ENCODE peak calls at places on chromosomes 13 and 19, in four cellular contexts. One of them, this sample, is unnamed.

GRCh38 chr13:26855071-26855470 is 94.5 kb upstream of the GPR12 start:
- DNase-seq in amniotic stem cell: no peak
- DNase-seq in M059J: no peak
- DNase-seq in activated gamma-delta T cell treated with anti-CD3 and anti-CD28 coated beads, Interleukin-2, amount 50 U/mL, for 16 hours: no peak
- DNase-seq in this sample: no peak

GRCh38 chr19:47351545-47351944 is 2.4 kb downstream of the DHX34 start:
- DNase-seq in activated gamma-delta T cell treated with anti-CD3 and anti-CD28 coated beads, Interleukin-2, amount 50 U/mL, for 16 hours: no peak
- DNase-seq in amniotic stem cell: no peak
- DNase-seq in M059J: peak; percentile 43
- DNase-seq in this sample: peak; percentile 41

GRCh38 chr19:50214699-50215543 is 11.5 kb downstream of the MYH14 start:
- DNase-seq in M059J: no peak
- DNase-seq in activated gamma-delta T cell treated with anti-CD3 and anti-CD28 coated beads, Interleukin-2, amount 50 U/mL, for 16 hours: no peak
- DNase-seq in amniotic stem cell: no peak
- DNase-seq in this sample: no peak

GRCh38 chr13:42377640-42378382 is 105.9 kb downstream of the AKAP11 start:
- DNase-seq in M059J: no peak
- DNase-seq in activated gamma-delta T cell treated with anti-CD3 and anti-CD28 coated beads, Interleukin-2, amount 50 U/mL, for 16 hours: no peak
- DNase-seq in amniotic stem cell: no peak
- DNase-seq in this sample: peak; percentile 39

GRCh38 chr13:113943821-113944565 is 29.9 kb downstream of the C13orf46 start:
- DNase-seq in activated gamma-delta T cell treated with anti-CD3 and anti-CD28 coated beads, Interleukin-2, amount 50 U/mL, for 16 hours: no peak
- DNase-seq in amniotic stem cell: no peak
- DNase-seq in M059J: no peak
- DNase-seq in this sample: no peak

GRCh38 chr19:4889034-4889825 is 13.5 kb downstream of the ARRDC5 start:
- DNase-seq in activated gamma-delta T cell treated with anti-CD3 and anti-CD28 coated beads, Interleukin-2, amount 50 U/mL, for 16 hours: no peak
- DNase-seq in amniotic stem cell: peak; percentile 58
- DNase-seq in M059J: peak; percentile 96
- DNase-seq in this sample: peak; percentile 45

GRCh38 chr13:24277721-24278120 is 31.7 kb upstream of the C1QTNF9 start:
- DNase-seq in amniotic stem cell: no peak
- DNase-seq in activated gamma-delta T cell treated with anti-CD3 and anti-CD28 coated beads, Interleukin-2, amount 50 U/mL, for 16 hours: no peak
- DNase-seq in M059J: no peak
- DNase-seq in this sample: no peak

GRCh38 chr13:31468114-31468902 is 268.5 kb downstream of the B3GLCT start:
- DNase-seq in activated gamma-delta T cell treated with anti-CD3 and anti-CD28 coated beads, Interleukin-2, amount 50 U/mL, for 16 hours: no peak
- DNase-seq in amniotic stem cell: no peak
- DNase-seq in M059J: no peak
- DNase-seq in this sample: no peak

GRCh38 chr19:57280913-57281425 is 684 bp downstream of the ZNF460 start:
- DNase-seq in amniotic stem cell: no peak
- DNase-seq in M059J: peak; percentile 34
- DNase-seq in activated gamma-delta T cell treated with anti-CD3 and anti-CD28 coated beads, Interleukin-2, amount 50 U/mL, for 16 hours: no peak
- DNase-seq in this sample: no peak

GRCh38 chr13:102903659-102904407 is 58.0 kb downstream of the ERCC5 start:
- DNase-seq in amniotic stem cell: no peak
- DNase-seq in M059J: peak; percentile 10
- DNase-seq in activated gamma-delta T cell treated with anti-CD3 and anti-CD28 coated beads, Interleukin-2, amount 50 U/mL, for 16 hours: no peak
- DNase-seq in this sample: peak; percentile 5

GRCh38 chr19:35039881-35040456 is 1.6 kb upstream of the HPN start:
- DNase-seq in activated gamma-delta T cell treated with anti-CD3 and anti-CD28 coated beads, Interleukin-2, amount 50 U/mL, for 16 hours: no peak
- DNase-seq in amniotic stem cell: no peak
- DNase-seq in M059J: no peak
- DNase-seq in this sample: no peak

GRCh38 chr13:41411536-41411935 is 45.8 kb upstream of the RGCC start:
- DNase-seq in activated gamma-delta T cell treated with anti-CD3 and anti-CD28 coated beads, Interleukin-2, amount 50 U/mL, for 16 hours: no peak
- DNase-seq in amniotic stem cell: peak; percentile 34
- DNase-seq in M059J: peak; percentile 48
- DNase-seq in this sample: peak; percentile 62

GRCh38 chr19:16627194-16627927 is 643 bp downstream of the MED26 start:
- DNase-seq in activated gamma-delta T cell treated with anti-CD3 and anti-CD28 coated beads, Interleukin-2, amount 50 U/mL, for 16 hours: no peak
- DNase-seq in amniotic stem cell: no peak
- DNase-seq in M059J: peak; percentile 13
- DNase-seq in this sample: no peak

GRCh38 chr13:22423261-22423660 is 752.4 kb downstream of the FGF9 start:
- DNase-seq in amniotic stem cell: no peak
- DNase-seq in M059J: no peak
- DNase-seq in activated gamma-delta T cell treated with anti-CD3 and anti-CD28 coated beads, Interleukin-2, amount 50 U/mL, for 16 hours: no peak
- DNase-seq in this sample: no peak

GRCh38 chr13:113921763-113922162 is 52.1 kb downstream of the C13orf46 start:
- DNase-seq in amniotic stem cell: no peak
- DNase-seq in activated gamma-delta T cell treated with anti-CD3 and anti-CD28 coated beads, Interleukin-2, amount 50 U/mL, for 16 hours: no peak
- DNase-seq in M059J: no peak
- DNase-seq in this sample: no peak

GRCh38 chr13:44876782-44877324 is 112.4 kb downstream of the NUFIP1 start:
- DNase-seq in M059J: no peak
- DNase-seq in amniotic stem cell: no peak
- DNase-seq in activated gamma-delta T cell treated with anti-CD3 and anti-CD28 coated beads, Interleukin-2, amount 50 U/mL, for 16 hours: no peak
- DNase-seq in this sample: no peak

GRCh38 chr19:52936151-52936957 is 13.1 kb upstream of the ZNF888 start:
- DNase-seq in amniotic stem cell: no peak
- DNase-seq in activated gamma-delta T cell treated with anti-CD3 and anti-CD28 coated beads, Interleukin-2, amount 50 U/mL, for 16 hours: no peak
- DNase-seq in M059J: no peak
- DNase-seq in this sample: no peak

GRCh38 chr13:29619995-29620394 is 24.5 kb upstream of the SLC7A1 start:
- DNase-seq in activated gamma-delta T cell treated with anti-CD3 and anti-CD28 coated beads, Interleukin-2, amount 50 U/mL, for 16 hours: no peak
- DNase-seq in amniotic stem cell: no peak
- DNase-seq in M059J: peak; percentile 34
- DNase-seq in this sample: no peak

GRCh38 chr19:1248454-1249297 is at the start of gene MIDN:
- DNase-seq in amniotic stem cell: peak; percentile 84
- DNase-seq in M059J: peak; percentile 86
- DNase-seq in activated gamma-delta T cell treated with anti-CD3 and anti-CD28 coated beads, Interleukin-2, amount 50 U/mL, for 16 hours: peak; percentile 74
- DNase-seq in this sample: peak; percentile 73

GRCh38 chr13:29523199-29523931 is 72.1 kb downstream of the SLC7A1 start:
- DNase-seq in M059J: no peak
- DNase-seq in activated gamma-delta T cell treated with anti-CD3 and anti-CD28 coated beads, Interleukin-2, amount 50 U/mL, for 16 hours: no peak
- DNase-seq in amniotic stem cell: no peak
- DNase-seq in this sample: peak; percentile 95

GRCh38 chr19:39320948-39321831 is 527 bp upstream of the LRFN1 start:
- DNase-seq in amniotic stem cell: no peak
- DNase-seq in activated gamma-delta T cell treated with anti-CD3 and anti-CD28 coated beads, Interleukin-2, amount 50 U/mL, for 16 hours: no peak
- DNase-seq in M059J: no peak
- DNase-seq in this sample: no peak

GRCh38 chr19:800360-801029 is 3.2 kb downstream of the PTBP1 start:
- DNase-seq in M059J: no peak
- DNase-seq in activated gamma-delta T cell treated with anti-CD3 and anti-CD28 coated beads, Interleukin-2, amount 50 U/mL, for 16 hours: no peak
- DNase-seq in amniotic stem cell: no peak
- DNase-seq in this sample: no peak

GRCh38 chr19:34128558-34129250 is 43.6 kb upstream of the LSM14A start:
- DNase-seq in amniotic stem cell: no peak
- DNase-seq in activated gamma-delta T cell treated with anti-CD3 and anti-CD28 coated beads, Interleukin-2, amount 50 U/mL, for 16 hours: no peak
- DNase-seq in M059J: peak; percentile 86
- DNase-seq in this sample: no peak

GRCh38 chr19:35908977-35909683 is 1.0 kb upstream of the TYROBP start:
- DNase-seq in activated gamma-delta T cell treated with anti-CD3 and anti-CD28 coated beads, Interleukin-2, amount 50 U/mL, for 16 hours: no peak
- DNase-seq in M059J: no peak
- DNase-seq in amniotic stem cell: no peak
- DNase-seq in this sample: no peak

GRCh38 chr13:110216403-110217041 is 90.4 kb downstream of the COL4A1 start:
- DNase-seq in activated gamma-delta T cell treated with anti-CD3 and anti-CD28 coated beads, Interleukin-2, amount 50 U/mL, for 16 hours: no peak
- DNase-seq in amniotic stem cell: no peak
- DNase-seq in M059J: peak; percentile 58
- DNase-seq in this sample: peak; percentile 92

GRCh38 chr13:73335938-73336337 is 277.1 kb downstream of the KLF5 start:
- DNase-seq in activated gamma-delta T cell treated with anti-CD3 and anti-CD28 coated beads, Interleukin-2, amount 50 U/mL, for 16 hours: no peak
- DNase-seq in amniotic stem cell: no peak
- DNase-seq in M059J: no peak
- DNase-seq in this sample: no peak

GRCh38 chr19:10402441-10403038 is 802 bp downstream of the CDC37 start:
- DNase-seq in amniotic stem cell: no peak
- DNase-seq in M059J: peak; percentile 48
- DNase-seq in activated gamma-delta T cell treated with anti-CD3 and anti-CD28 coated beads, Interleukin-2, amount 50 U/mL, for 16 hours: no peak
- DNase-seq in this sample: no peak

This sample was measured in brain microvascular endothelial cell.